ENCODE peak calls at places on chromosome 14, in ten cellular contexts. K is NCI-H2081; J is stimulated activated CD8-positive, alpha-beta memory T cell treated with anti-CD3 and anti-CD28 coated beads, Interleukin-15, amount 100 ng/mL, for 4 hours; R is left lung; M is OCI-LY7; S is NCI-H2107; H is foreskin melanocyte; Q is adipocyte; B is MG63; Y is left kidney. V is an unnamed sample.

GRCh38 chr14:57486767-57487379 is 6.8 kb downstream of the CCDC198 start:
- DNase-seq in H (peak), B (no peak), Q (peak), R (no peak), M (peak), J (no peak), Y (peak), K (peak), S (peak), V (peak)

GRCh38 chr14:71181215-71182003 is 274.1 kb downstream of the PCNX1 start:
- DNase-seq in Y (no peak), M (no peak), K (no peak), R (no peak), J (no peak), H (no peak), B (no peak), S (no peak), Q (no peak), V (no peak)

GRCh38 chr14:50846171-50846880 is 15.4 kb upstream of the NIN start:
- DNase-seq in M (no peak), S (no peak), B (peak), K (no peak), Y (no peak), R (no peak), Q (peak), H (no peak), J (no peak), V (no peak)

GRCh38 chr14:81219821-81220487 is 805 bp downstream of the GTF2A1 start:
- DNase-seq in Y (peak), K (peak), J (no peak), Q (peak), H (no peak), R (peak), S (peak), B (peak), M (peak), V (peak)

GRCh38 chr14:23125933-23126524 is 7.0 kb upstream of the CEBPE start:
- DNase-seq in M (no peak), B (no peak), J (no peak), Y (no peak), H (no peak), K (no peak), S (no peak), R (no peak), Q (no peak), V (no peak)

GRCh38 chr14:69928111-69928523 is 48.9 kb downstream of the SMOC1 start:
- DNase-seq in Y (peak), B (peak), J (no peak), Q (peak), M (no peak), R (no peak), K (no peak), H (no peak), S (no peak), V (no peak)

GRCh38 chr14:103221781-103222358 is 98.6 kb downstream of the TNFAIP2 start:
- DNase-seq in M (no peak), H (no peak), Y (no peak), J (no peak), S (no peak), K (no peak), R (no peak), B (no peak), Q (no peak), V (no peak)

GRCh38 chr14:68523994-68524725 is 268.7 kb downstream of the ZFP36L1 start:
- DNase-seq in J (no peak), B (no peak), M (no peak), Y (peak), R (no peak), S (no peak), H (no peak), K (no peak), Q (peak), V (no peak)

GRCh38 chr14:91521058-91521721 is 11.1 kb upstream of the PPP4R3A start:
- DNase-seq in Y (no peak), Q (no peak), K (no peak), M (no peak), H (no peak), B (no peak), J (no peak), S (no peak), R (no peak), V (no peak)

GRCh38 chr14:79661762-79662161 is 549.5 kb downstream of the DIO2 start:
- DNase-seq in J (no peak), H (no peak), R (no peak), Y (no peak), Q (no peak), S (no peak), M (no peak), B (no peak), K (no peak), V (no peak)

GRCh38 chr14:99289394-99290189 is 17.6 kb upstream of the BCL11B start:
- DNase-seq in J (no peak), B (no peak), H (no peak), Q (no peak), R (peak), Y (no peak), M (no peak), S (no peak), K (no peak), V (no peak)

GRCh38 chr14:44162197-44162596 is 344.9 kb downstream of the FSCB start:
- DNase-seq in K (no peak), B (no peak), S (no peak), R (peak), J (no peak), M (peak), Q (no peak), Y (no peak), H (no peak), V (no peak)

GRCh38 chr14:32473476-32473875 is 144.4 kb downstream of the AKAP6 start:
- DNase-seq in J (no peak), R (no peak), K (no peak), S (no peak), B (peak), M (no peak), H (no peak), Y (peak), Q (peak), V (no peak)

GRCh38 chr14:35866595-35867279 is 40.6 kb downstream of the BRMS1L start:
- DNase-seq in H (no peak), S (no peak), J (no peak), R (no peak), Q (no peak), K (no peak), M (no peak), Y (no peak), B (no peak), V (no peak)